ENCODE peak calls at places on chromosomes 7 and 10, in four cellular contexts. I is IMR-90, L is K562, Z is GM12878. O is an unnamed sample.
A peak's percentile ranks its signal among the peaks of the same experiment; 100 is the strongest.

GRCh38 chr7:96407427-96407826 is 85.5 kb upstream of the SLC25A13 start:
- DNase-seq in I (peak; percentile 81), L (no peak), Z (no peak), O (no peak)

GRCh38 chr7:145633513-145633912 is 483.1 kb upstream of the CNTNAP2 start:
- DNase-seq in I (no peak), L (no peak), Z (no peak), O (no peak)

GRCh38 chr10:118332948-118333710 is 9.0 kb downstream of the FAM204A start:
- DNase-seq in I (peak; percentile 5), L (no peak), Z (no peak), O (peak; percentile 25)

GRCh38 chr7:108000875-108001758 is 1.8 kb downstream of the LAMB1 start:
- DNase-seq in I (peak; percentile 30), L (no peak), Z (no peak), O (no peak)

GRCh38 chr7:1850976-1851571 is 181.0 kb downstream of the ELFN1 start:
- DNase-seq in I (no peak), L (no peak), Z (no peak), O (no peak)

GRCh38 chr7:132311747-132312146 is 264.5 kb downstream of the PLXNA4 start:
- DNase-seq in I (no peak), L (no peak), Z (no peak), O (no peak)

GRCh38 chr10:103922659-103923058 is 4.7 kb upstream of the STN1 start:
- DNase-seq in I (no peak), L (no peak), Z (no peak), O (no peak)

GRCh38 chr10:48452879-48453412 is 146.5 kb downstream of the MAPK8 start:
- DNase-seq in I (no peak), L (no peak), Z (no peak), O (no peak)

GRCh38 chr10:80996615-80997193 is 459.0 kb downstream of the SH2D4B start:
- DNase-seq in I (no peak), L (no peak), Z (no peak), O (no peak)

GRCh38 chr7:154748387-154748786 is 254.5 kb downstream of the PAXIP1 start:
- DNase-seq in I (no peak), L (no peak), Z (no peak), O (no peak)

GRCh38 chr7:53541467-53541866 is 506.0 kb downstream of the POM121L12 start:
- DNase-seq in I (no peak), L (no peak), Z (no peak), O (no peak)

GRCh38 chr10:45286980-45287379 is 28.4 kb downstream of the OR13A1 start:
- DNase-seq in I (no peak), L (no peak), Z (no peak), O (no peak)

GRCh38 chr10:13684813-13685511 is 98.2 kb downstream of the PRPF18 start:
- DNase-seq in I (no peak), L (no peak), Z (no peak), O (no peak)

GRCh38 chr7:17663056-17663675 is 277.1 kb downstream of the SNX13 start:
- DNase-seq in I (peak; percentile 89), L (no peak), Z (no peak), O (no peak)

GRCh38 chr7:43781726-43782607 is 23.5 kb downstream of the BLVRA start:
- DNase-seq in I (peak; percentile 62), L (no peak), Z (no peak), O (peak; percentile 90)

GRCh38 chr7:107392811-107393210 is 77.0 kb upstream of the GPR22 start:
- DNase-seq in I (no peak), L (no peak), Z (no peak), O (no peak)

GRCh38 chr10:125034671-125035070 is 92.7 kb downstream of the ZRANB1 start:
- DNase-seq in I (no peak), L (no peak), Z (no peak), O (no peak)

GRCh38 chr7:16712916-16713315 is 40.6 kb upstream of the TSPAN13 start:
- DNase-seq in I (peak; percentile 67), L (no peak), Z (no peak), O (no peak)

GRCh38 chr10:86970152-86970886 is 2.0 kb downstream of the ADIRF start:
- DNase-seq in I (peak; percentile 51), L (no peak), Z (no peak), O (no peak)

GRCh38 chr7:28312973-28313372 is 99.3 kb upstream of the CREB5 start:
- DNase-seq in I (no peak), L (no peak), Z (no peak), O (no peak)

GRCh38 chr10:3486346-3487065 is 298.5 kb downstream of the KLF6 start:
- DNase-seq in I (peak; percentile 57), L (no peak), Z (no peak), O (peak; percentile 20)

GRCh38 chr10:35200487-35200886 is 73.8 kb downstream of the CREM start:
- DNase-seq in I (no peak), L (no peak), Z (no peak), O (no peak)

GRCh38 chr10:94450782-94451181 is 48.4 kb downstream of the TBC1D12 start:
- DNase-seq in I (no peak), L (no peak), Z (no peak), O (no peak)

GRCh38 chr7:74003609-74004008 is 24.4 kb upstream of the ELN start:
- DNase-seq in I (no peak), L (no peak), Z (no peak), O (no peak)

GRCh38 chr10:70315815-70316214 is 32.0 kb upstream of the NPFFR1 start:
- DNase-seq in I (no peak), L (no peak), Z (no peak), O (no peak)

GRCh38 chr7:129047761-129048160 is 7.2 kb downstream of the TNPO3 start:
- DNase-seq in I (no peak), L (no peak), Z (no peak), O (no peak)

GRCh38 chr7:102044641-102044983 is 227.2 kb downstream of the CUX1 start:
- DNase-seq in I (no peak), L (no peak), Z (no peak), O (no peak)

GRCh38 chr7:140035400-140036223 is 27.1 kb downstream of the PARP12 start:
- DNase-seq in I (peak; percentile 81), L (no peak), Z (no peak), O (no peak)

GRCh38 chr7:88218836-88219605 is 817 bp downstream of the SRI start:
- DNase-seq in I (peak; percentile 66), L (peak; percentile 43), Z (peak; percentile 27), O (no peak)

GRCh38 chr7:80772347-80773101 is 134.1 kb downstream of the CD36 start:
- DNase-seq in I (no peak), L (no peak), Z (no peak), O (no peak)
- TF ChIP-seq POLR2A in I (no peak), L (no peak), Z (no peak), O (no peak)

DNA sequence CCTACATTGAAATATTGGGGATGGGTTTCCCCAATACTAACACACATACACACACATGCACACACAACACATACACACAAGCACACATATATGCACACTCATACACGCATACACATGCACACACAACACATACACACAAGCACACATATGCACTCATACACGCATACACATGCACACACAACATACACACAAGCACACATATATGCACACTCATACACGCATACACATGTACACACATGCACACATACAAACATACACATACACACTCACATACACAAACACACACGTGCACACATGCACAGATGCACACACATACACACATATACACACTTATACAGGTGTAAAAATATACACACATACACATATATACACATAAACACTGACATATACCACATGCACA is 127.4 kb upstream of the C7orf33 start:
- DNase-seq in I (no peak), L (no peak), Z (no peak), O (no peak)
- TF ChIP-seq MXI1 in I (no peak), L (no peak), Z (no peak), O (no peak)

DNA sequence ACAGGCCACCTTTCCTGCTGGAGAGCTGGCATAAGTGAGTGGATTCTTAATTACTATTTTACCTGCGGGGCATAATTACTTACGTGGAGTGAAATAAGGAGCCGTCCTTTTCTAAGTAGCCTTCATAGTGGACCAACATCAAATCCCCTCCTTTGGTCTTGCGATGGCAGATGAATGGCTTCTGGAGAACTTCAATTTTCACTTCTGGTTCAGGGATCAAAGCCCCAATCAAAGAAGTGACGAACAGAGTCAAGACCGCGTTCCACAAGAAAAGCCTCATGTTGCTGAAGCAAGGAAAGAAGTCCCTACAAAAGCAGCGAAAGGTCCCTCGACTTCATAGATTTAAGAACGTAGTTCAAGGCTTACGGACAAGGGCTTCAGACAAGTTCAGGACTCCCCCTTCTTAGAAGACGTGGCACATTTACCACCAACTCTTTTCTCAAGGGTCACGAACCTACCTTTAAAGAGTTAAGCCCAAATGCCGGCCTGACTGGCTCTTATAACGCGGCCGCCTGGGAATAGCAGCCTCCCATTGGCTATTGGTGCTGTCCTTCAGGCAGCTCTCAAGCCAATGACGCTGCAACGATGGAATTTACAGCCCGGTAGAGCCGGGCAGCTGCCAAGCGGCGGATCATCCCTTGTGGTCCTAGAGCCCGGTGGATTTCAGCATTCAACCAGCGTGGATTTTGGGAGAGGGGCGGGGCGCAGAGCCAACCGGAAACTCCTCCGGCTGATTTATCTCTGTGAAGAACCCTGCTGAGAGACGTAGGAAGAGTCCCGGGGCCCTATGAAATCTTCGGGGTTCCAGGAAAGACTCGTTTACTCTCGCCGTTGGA is at the start of gene FKBP14:
- DNase-seq in I (peak; percentile 100), L (peak; percentile 96), Z (peak; percentile 94), O (peak; percentile 98)
- TF ChIP-seq POLR2A in I (peak; percentile 78), L (peak; percentile 89), Z (peak; percentile 81), O (peak; percentile 79)

GRCh38 chr7:151897951-151898686 is 21.2 kb upstream of the PRKAG2 start:
- DNase-seq in I (no peak), L (no peak), Z (no peak), O (no peak)

GRCh38 chr7:151900591-151901312 is 23.8 kb upstream of the PRKAG2 start:
- DNase-seq in I (no peak), L (no peak), Z (no peak), O (no peak)

GRCh38 chr7:151901828-151902227 is 24.9 kb upstream of the PRKAG2 start:
- DNase-seq in I (no peak), L (no peak), Z (no peak), O (no peak)

GRCh38 chr7:151901313-151901669 is 24.4 kb upstream of the PRKAG2 start:
- DNase-seq in I (no peak), L (no peak), Z (no peak), O (no peak)

GRCh38 chr7:151899513-151900360 is 22.8 kb upstream of the PRKAG2 start:
- DNase-seq in I (no peak), L (no peak), Z (no peak), O (no peak)
- TF ChIP-seq MXI1 in I (no peak), L (no peak), Z (no peak), O (no peak)

GRCh38 chr10:73576178-73576889 is 14.8 kb downstream of the USP54 start:
- DNase-seq in I (peak; percentile 91), L (no peak), Z (peak; percentile 17), O (peak; percentile 43)
- TF ChIP-seq POLR2A in I (no peak), L (no peak), Z (no peak), O (no peak)

DNA sequence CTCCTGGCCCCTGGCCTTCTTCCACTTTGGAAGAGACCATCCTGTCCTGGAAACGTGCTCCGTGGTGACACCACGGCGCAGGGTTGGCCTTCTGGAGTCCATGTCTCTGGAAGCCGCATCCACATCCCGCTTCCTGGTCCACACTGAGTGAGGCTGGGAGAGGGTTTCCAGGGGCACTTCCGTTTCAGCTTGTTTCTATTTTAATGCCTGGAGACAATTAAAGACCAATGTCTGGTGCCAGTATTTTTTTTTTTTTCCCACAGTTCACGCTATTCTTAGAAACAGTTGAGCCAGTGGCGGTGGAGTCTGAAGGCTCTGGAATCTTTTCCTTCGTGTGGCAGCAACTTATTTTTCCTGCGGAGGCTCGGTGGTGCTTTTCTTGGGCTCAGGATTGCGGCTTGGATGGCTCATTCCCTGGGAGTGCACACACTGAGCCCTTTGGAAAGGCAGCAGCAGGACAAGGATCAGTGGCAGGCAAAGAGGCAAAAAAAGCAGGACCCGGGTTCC is 202.6 kb downstream of the BAMBI start:
- DNase-seq in I (no peak), L (no peak), Z (no peak), O (no peak)
- TF ChIP-seq MXI1 in I (no peak), L (no peak), Z (no peak), O (no peak)

O was measured in HepG2.